ENCODE peak calls at places on chromosomes 3 and 15, in nine cellular contexts. Y is Kasumi-1, H is NCI-H460, G is COR-L47, O is hepatic stellate cell, S is neuronal stem cell, U is iris pigment epithelial cell, Z is NCI-H2029, L is lung microvascular endothelial cell. Q is an unnamed sample.

GRCh38 chr3:5188419-5189405 is 1.2 kb downstream of the EDEM1 start:
- DNase-seq in Y (peak), H (no peak), G (no peak), O (peak), S (peak), U (peak), Z (no peak), L (peak), Q (peak)

GRCh38 chr3:107269081-107269480 is 108.2 kb upstream of the CCDC54 start:
- DNase-seq in Y (no peak), H (no peak), G (no peak), O (no peak), S (no peak), U (no peak), Z (no peak), L (no peak), Q (peak)

GRCh38 chr3:115357456-115357855 is 210.4 kb upstream of the ZBTB20 start:
- DNase-seq in Y (no peak), H (no peak), G (no peak), O (no peak), S (no peak), U (no peak), Z (no peak), L (no peak), Q (no peak)

GRCh38 chr15:40454904-40455391 is 14.2 kb downstream of the BAHD1 start:
- DNase-seq in Y (no peak), H (no peak), G (no peak), O (peak), S (no peak), U (peak), Z (no peak), L (no peak), Q (no peak)

GRCh38 chr3:154851644-154852043 is 228.5 kb upstream of the MME start:
- DNase-seq in Y (no peak), H (no peak), G (no peak), O (no peak), S (no peak), U (peak), Z (peak), L (no peak), Q (no peak)

GRCh38 chr3:40921251-40921650 is 278.1 kb upstream of the CTNNB1 start:
- DNase-seq in Y (no peak), H (no peak), G (no peak), O (no peak), S (no peak), U (no peak), Z (no peak), L (peak), Q (no peak)

GRCh38 chr3:23948761-23949160 is 3.7 kb downstream of the NR1D2 start:
- DNase-seq in Y (no peak), H (no peak), G (no peak), O (no peak), S (no peak), U (peak), Z (no peak), L (peak), Q (no peak)

GRCh38 chr3:72318504-72319201 is 529.6 kb downstream of the SHQ1 start:
- DNase-seq in Y (peak), H (no peak), G (no peak), O (peak), S (no peak), U (no peak), Z (peak), L (no peak), Q (no peak)

GRCh38 chr3:46500631-46501377 is 3.0 kb downstream of the RTP3 start:
- DNase-seq in Y (no peak), H (no peak), G (no peak), O (no peak), S (no peak), U (peak), Z (no peak), L (no peak), Q (no peak)

GRCh38 chr3:119759962-119760361 is 21.9 kb upstream of the NR1I2 start:
- DNase-seq in Y (no peak), H (no peak), G (no peak), O (no peak), S (no peak), U (no peak), Z (no peak), L (no peak), Q (no peak)

GRCh38 chr15:101004986-101005747 is 86.0 kb downstream of the LRRK1 start:
- DNase-seq in Y (no peak), H (no peak), G (no peak), O (no peak), S (no peak), U (no peak), Z (no peak), L (no peak), Q (no peak)

GRCh38 chr3:125055913-125056705 is at the start of gene HEG1:
- DNase-seq in Y (peak), H (peak), G (peak), O (peak), S (peak), U (peak), Z (no peak), L (peak), Q (peak)

GRCh38 chr3:60386311-60386710 is 864.9 kb downstream of the FHIT start:
- DNase-seq in Y (peak), H (no peak), G (no peak), O (no peak), S (no peak), U (no peak), Z (no peak), L (no peak), Q (no peak)

GRCh38 chr3:15612001-15612400 is 10.5 kb downstream of the BTD start:
- DNase-seq in Y (no peak), H (no peak), G (no peak), O (no peak), S (no peak), U (no peak), Z (no peak), L (no peak), Q (no peak)

GRCh38 chr3:51378726-51379125 is 6.4 kb upstream of the MANF start:
- DNase-seq in Y (no peak), H (no peak), G (no peak), O (no peak), S (no peak), U (no peak), Z (no peak), L (no peak), Q (no peak)

GRCh38 chr15:57355259-57355658 is 21.0 kb upstream of the CGNL1 start:
- DNase-seq in Y (no peak), H (no peak), G (peak), O (no peak), S (no peak), U (no peak), Z (no peak), L (no peak), Q (peak)

GRCh38 chr15:31263751-31264533 is 62.7 kb upstream of the KLF13 start:
- DNase-seq in Y (peak), H (no peak), G (peak), O (no peak), S (no peak), U (no peak), Z (peak), L (peak), Q (no peak)

GRCh38 chr3:76026379-76026778 is 241.0 kb upstream of the ZNF717 start:
- DNase-seq in Y (no peak), H (no peak), G (no peak), O (no peak), S (no peak), U (peak), Z (no peak), L (no peak), Q (no peak)

GRCh38 chr3:112302061-112302830 is 8.2 kb upstream of the SLC9C1 start:
- DNase-seq in Y (no peak), H (no peak), G (no peak), O (no peak), S (no peak), U (peak), Z (no peak), L (no peak), Q (peak)

GRCh38 chr15:88202231-88202630 is 54.3 kb downstream of the NTRK3 start:
- DNase-seq in Y (no peak), H (no peak), G (no peak), O (no peak), S (no peak), U (no peak), Z (no peak), L (no peak), Q (no peak)

GRCh38 chr3:155101398-155101797 is 21.3 kb downstream of the MME start:
- DNase-seq in Y (no peak), H (no peak), G (no peak), O (peak), S (no peak), U (peak), Z (no peak), L (no peak), Q (no peak)

GRCh38 chr3:43319794-43320193 is 33.5 kb downstream of the SNRK start:
- DNase-seq in Y (no peak), H (no peak), G (no peak), O (no peak), S (no peak), U (no peak), Z (no peak), L (no peak), Q (no peak)

GRCh38 chr3:181567446-181568075 is 144.2 kb upstream of the SOX2 start:
- DNase-seq in Y (no peak), H (no peak), G (no peak), O (no peak), S (no peak), U (peak), Z (no peak), L (no peak), Q (no peak)